ENCODE peak calls at places on chromosomes 12 and 14, in four cellular contexts. U is fibroblast of the aortic adventitia, P is MM.1S, I is A549. B is an unnamed sample.

GRCh38 chr12:68478516-68479260 is 132.0 kb upstream of the RAP1B start:
- DNase-seq in P (no peak), I (no peak), U (no peak), B (no peak)

GRCh38 chr14:72625689-72626088 is 268.2 kb downstream of the DPF3 start:
- DNase-seq in P (no peak), I (no peak), U (no peak), B (no peak)

GRCh38 chr14:91254456-91254855 is 10.0 kb upstream of the GPR68 start:
- DNase-seq in P (no peak), I (no peak), U (no peak), B (no peak)

GRCh38 chr12:106106892-106107291 is 31.9 kb downstream of the NUAK1 start:
- DNase-seq in P (no peak), U (no peak), I (no peak), B (no peak)

GRCh38 chr12:109752117-109753053 is 38.8 kb downstream of the FAM222A start:
- DNase-seq in I (no peak), U (no peak), P (no peak), B (no peak)

GRCh38 chr12:58310828-58311273 is 369.5 kb downstream of the ATP23 start:
- DNase-seq in I (peak), U (peak), P (no peak), B (no peak)

GRCh38 chr14:54564071-54564798 is 2.7 kb upstream of the SAMD4A start:
- DNase-seq in I (peak), P (peak), U (peak), B (peak)

GRCh38 chr12:54660320-54660962 is 12.3 kb upstream of the DCD start:
- DNase-seq in U (no peak), I (no peak), P (no peak), B (no peak)

GRCh38 chr14:58814476-58814875 is 176.7 kb downstream of the DACT1 start:
- DNase-seq in P (no peak), U (no peak), I (no peak), B (no peak)

GRCh38 chr12:103952497-103952896 is 13.2 kb upstream of the TDG start:
- DNase-seq in U (no peak), P (no peak), I (no peak), B (no peak)

GRCh38 chr14:71629765-71630502 is 302.3 kb upstream of the RGS6 start:
- DNase-seq in I (no peak), U (peak), P (no peak), B (no peak)

GRCh38 chr12:98470469-98471082 is 44.8 kb upstream of the TMPO start:
- DNase-seq in U (no peak), I (no peak), P (no peak), B (no peak)

GRCh38 chr12:123264642-123265041 is 7.0 kb downstream of the CDK2AP1 start:
- DNase-seq in P (no peak), I (no peak), U (no peak), B (peak)

GRCh38 chr14:89801128-89801527 is 153.4 kb downstream of the EFCAB11 start:
- DNase-seq in P (no peak), U (no peak), I (no peak), B (no peak)

GRCh38 chr14:75487155-75487671 is 35.1 kb upstream of the BATF start:
- DNase-seq in P (no peak), I (no peak), U (no peak), B (peak)

GRCh38 chr12:56469007-56469930 is 891 bp downstream of the SPRYD4 start:
- DNase-seq in I (peak), P (peak), U (no peak), B (no peak)

GRCh38 chr12:14845350-14845750 is 2.0 kb upstream of the ART4 start:
- DNase-seq in U (peak), P (peak), I (peak), B (peak)

GRCh38 chr12:104522985-104523719 is 66.4 kb downstream of the CHST11 start:
- DNase-seq in P (peak), U (peak), I (no peak), B (no peak)

GRCh38 chr14:103194256-103195045 is 71.2 kb downstream of the TNFAIP2 start:
- DNase-seq in U (peak), P (no peak), I (no peak), B (no peak)

GRCh38 chr12:8562310-8562709 is 21.6 kb upstream of the CLEC4E start:
- DNase-seq in I (no peak), U (no peak), P (peak), B (no peak)

GRCh38 chr14:36522972-36523685 is 3.1 kb upstream of the NKX2-1 start:
- DNase-seq in I (no peak), U (no peak), P (no peak), B (peak)

GRCh38 chr14:90759370-90760054 is 56.7 kb downstream of the TTC7B start:
- DNase-seq in I (no peak), U (no peak), P (no peak), B (peak)

GRCh38 chr12:53941187-53941586 is 2.6 kb downstream of the HOXC13 start:
- DNase-seq in P (no peak), I (no peak), U (no peak), B (no peak)

GRCh38 chr12:104673294-104674062 is 216.7 kb downstream of the CHST11 start:
- DNase-seq in I (no peak), P (no peak), U (peak), B (no peak)

GRCh38 chr14:64569108-64570045 is 19.6 kb downstream of the PPP1R36 start:
- DNase-seq in U (peak), I (peak), P (no peak), B (no peak)

GRCh38 chr12:5494343-5494742 is 62.4 kb downstream of the NTF3 start:
- DNase-seq in I (no peak), U (no peak), P (no peak), B (no peak)

GRCh38 chr12:5492562-5492961 is 60.7 kb downstream of the NTF3 start:
- DNase-seq in I (no peak), U (no peak), P (no peak), B (no peak)

GRCh38 chr12:5497329-5498058 is 65.6 kb downstream of the NTF3 start:
- DNase-seq in U (no peak), P (no peak), I (no peak), B (no peak)

GRCh38 chr12:5489760-5490432 is 58.0 kb downstream of the NTF3 start:
- DNase-seq in I (no peak), P (no peak), U (no peak), B (no peak)

DNA sequence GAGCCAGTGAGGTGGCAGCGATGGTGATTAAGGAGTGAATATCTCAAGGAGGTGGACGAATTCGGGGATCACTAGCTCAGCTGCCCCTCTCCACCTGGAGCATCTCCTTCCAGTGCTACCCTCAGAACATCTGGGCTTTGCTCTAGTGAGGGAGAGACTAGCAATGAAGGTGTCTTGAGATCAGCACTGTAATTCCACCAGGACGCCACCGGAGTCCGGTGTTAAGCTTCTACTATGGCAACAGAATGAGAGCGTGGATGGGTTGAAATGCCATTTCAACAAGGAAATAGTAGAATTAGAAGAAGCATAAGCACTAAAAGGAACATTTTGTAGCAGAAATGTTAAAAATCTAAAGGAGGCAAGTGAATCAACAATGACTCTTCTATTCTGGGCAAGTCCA is 61.1 kb downstream of the NTF3 start:
- DNase-seq in P (no peak), I (no peak), U (no peak), B (no peak)
- TF ChIP-seq CTCF in P (no peak), I (no peak), U (no peak), B (no peak)

DNA sequence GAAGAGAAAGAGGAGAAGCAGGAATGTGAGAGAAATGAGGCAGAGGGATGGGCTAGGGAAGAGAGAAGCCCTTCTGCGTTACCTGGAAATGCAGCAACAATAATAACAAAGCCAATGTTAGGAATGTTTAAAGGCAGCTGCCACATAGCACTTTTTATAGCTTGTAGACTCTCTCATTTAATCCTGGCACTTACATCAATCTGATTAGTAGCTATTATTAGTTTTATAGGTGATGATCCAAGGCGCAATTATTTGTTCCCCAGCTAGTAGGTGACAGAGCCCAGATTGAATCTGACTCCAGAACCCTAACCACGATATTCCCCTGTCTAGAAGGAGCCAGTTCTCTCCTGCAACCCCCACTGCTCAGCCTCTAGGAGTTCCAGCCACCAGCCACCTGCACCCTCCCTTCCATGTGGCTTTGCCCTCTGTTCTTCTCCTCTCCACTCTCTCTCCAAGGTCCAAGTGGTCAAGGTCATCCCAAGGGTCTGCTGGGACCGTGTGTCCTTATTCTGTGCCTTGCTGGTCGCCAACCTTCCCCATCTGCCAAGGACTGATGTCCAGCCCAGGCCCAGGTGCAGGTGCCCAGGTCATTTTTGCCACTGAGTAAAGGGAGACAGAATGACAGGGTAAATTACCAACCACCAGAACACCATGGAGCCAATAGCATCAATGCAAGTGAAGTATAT is 29.4 kb upstream of the CIPC start:
- DNase-seq in P (no peak), U (no peak), I (no peak), B (no peak)
- TF ChIP-seq CTCF in P (no peak), U (peak), I (no peak), B (no peak)

GRCh38 chr14:24817638-24818053 is 183.7 kb upstream of the GZMB start:
- DNase-seq in I (no peak), U (peak), P (no peak), B (no peak)
- TF ChIP-seq CTCF in I (peak), U (peak), P (no peak), B (no peak)

DNA sequence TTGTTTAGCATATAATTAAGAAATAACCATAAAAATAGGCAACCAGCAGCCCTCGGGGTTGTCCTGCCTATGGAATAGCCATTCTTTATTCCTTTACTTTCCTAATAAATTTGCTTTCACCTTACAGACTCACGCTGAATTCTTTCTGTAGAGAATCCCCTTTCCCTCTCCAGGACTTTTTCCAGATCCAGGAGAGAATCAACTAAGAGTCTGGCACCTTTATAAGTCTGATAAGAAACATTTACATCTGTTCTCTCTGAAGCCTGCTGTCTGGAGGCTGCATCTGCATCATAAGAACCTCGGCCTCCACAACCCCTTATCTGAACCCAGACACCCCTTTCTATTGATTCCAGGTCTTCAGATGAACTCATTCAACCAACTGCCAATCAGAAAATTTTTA is 32.3 kb downstream of the RIMBP2 start:
- DNase-seq in I (no peak), P (no peak), U (no peak), B (no peak)
- TF ChIP-seq CTCF in I (no peak), P (no peak), U (no peak), B (no peak)

GRCh38 chr12:100674009-100674888 is 100.8 kb downstream of the GAS2L3 start:
- DNase-seq in U (no peak), I (no peak), P (no peak), B (no peak)

GRCh38 chr12:100668939-100669536 is 95.6 kb downstream of the GAS2L3 start:
- DNase-seq in P (peak), U (peak), I (peak), B (peak)

GRCh38 chr12:100669922-100670321 is 96.4 kb downstream of the GAS2L3 start:
- DNase-seq in I (no peak), P (no peak), U (no peak), B (no peak)

GRCh38 chr12:100671396-100672074 is 98.1 kb downstream of the GAS2L3 start:
- DNase-seq in I (no peak), P (no peak), U (no peak), B (no peak)

GRCh38 chr12:100672075-100672592 is 98.7 kb downstream of the GAS2L3 start:
- DNase-seq in U (no peak), P (peak), I (peak), B (peak)
- TF ChIP-seq CTCF in U (peak), P (peak), I (peak), B (peak)

GRCh38 chr12:6534158-6534913 is at the start of gene GAPDH:
- DNase-seq in U (peak), P (peak), I (peak), B (peak)
- TF ChIP-seq CTCF in U (no peak), P (no peak), I (no peak), B (no peak)

DNA sequence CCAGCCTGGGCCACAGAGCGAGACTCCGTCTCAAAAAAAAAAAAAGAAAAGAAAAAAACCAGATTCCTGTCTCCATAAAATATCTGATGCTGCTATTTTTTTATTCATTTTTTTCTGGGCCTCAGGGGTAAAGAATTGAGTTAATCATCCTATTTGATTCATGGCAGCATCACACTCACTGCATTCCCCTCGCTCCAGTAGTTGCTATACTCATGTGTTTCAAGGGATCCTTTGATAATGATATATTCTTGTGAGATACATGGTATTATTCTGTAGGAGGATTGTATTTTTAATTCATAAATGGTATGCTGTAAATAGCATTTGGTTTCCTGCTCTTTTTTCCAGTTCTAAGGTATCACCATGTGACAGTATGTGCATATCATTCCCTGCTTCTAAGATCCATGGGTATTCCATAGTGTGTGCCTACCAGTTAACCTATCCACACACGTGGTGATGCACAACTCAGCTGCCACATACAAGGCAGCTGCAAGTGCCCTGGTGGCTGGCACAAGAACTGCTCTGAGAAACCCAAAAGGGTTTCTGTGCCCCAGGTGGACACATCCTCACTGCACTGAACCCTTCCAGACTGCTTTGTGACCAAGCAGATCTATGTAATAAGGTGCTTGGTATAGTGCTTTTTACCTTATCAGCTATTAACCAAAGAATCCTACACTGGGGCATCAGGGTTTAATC is 74.7 kb downstream of the ZFP36L1 start:
- DNase-seq in U (no peak), P (no peak), I (peak), B (no peak)
- TF ChIP-seq CTCF in U (peak), P (no peak), I (peak), B (no peak)

B was measured in GM10248.